ENCODE peak calls at places on chromosome 6, in six cellular contexts. P, F, A, I, Q and D are unnamed samples.

GRCh38 chr6:35496036-35496850 is 636 bp downstream of the TEAD3 start:
- DNase-seq in P (no peak), F (peak), A (peak), I (no peak), Q (peak), D (peak)

GRCh38 chr6:82144852-82145332 is 102.7 kb downstream of the IBTK start:
- DNase-seq in P (no peak), F (peak), A (no peak), I (no peak), Q (peak), D (peak)

GRCh38 chr6:80454661-80455365 is 348.3 kb downstream of the BCKDHB start:
- DNase-seq in P (no peak), F (no peak), A (no peak), I (no peak), Q (no peak), D (no peak)

GRCh38 chr6:505374-505773 is 113.8 kb downstream of the IRF4 start:
- DNase-seq in P (no peak), F (no peak), A (no peak), I (no peak), Q (no peak), D (no peak)

GRCh38 chr6:1424306-1424927 is 35.0 kb downstream of the FOXF2 start:
- DNase-seq in P (no peak), F (peak), A (peak), I (peak), Q (no peak), D (peak)

GRCh38 chr6:78561015-78561414 is 306.3 kb upstream of the IRAK1BP1 start:
- DNase-seq in P (no peak), F (no peak), A (no peak), I (no peak), Q (no peak), D (no peak)

GRCh38 chr6:53928641-53929339 is 134.0 kb downstream of the LRRC1 start:
- DNase-seq in P (no peak), F (peak), A (no peak), I (no peak), Q (no peak), D (peak)

GRCh38 chr6:134446228-134446848 is 128.4 kb upstream of the SGK1 start:
- DNase-seq in P (no peak), F (no peak), A (no peak), I (no peak), Q (no peak), D (peak)

GRCh38 chr6:138569554-138569953 is 70.3 kb upstream of the NHSL1 start:
- DNase-seq in P (no peak), F (no peak), A (no peak), I (no peak), Q (no peak), D (no peak)

GRCh38 chr6:78302411-78302810 is 564.9 kb upstream of the IRAK1BP1 start:
- DNase-seq in P (no peak), F (no peak), A (no peak), I (no peak), Q (no peak), D (no peak)

GRCh38 chr6:28693751-28694443 is 168.2 kb downstream of the GPX5 start:
- DNase-seq in P (no peak), F (no peak), A (no peak), I (no peak), Q (no peak), D (no peak)

GRCh38 chr6:131890091-131890490 is 61.1 kb downstream of the CCN2 start:
- DNase-seq in P (no peak), F (no peak), A (no peak), I (no peak), Q (no peak), D (no peak)

GRCh38 chr6:6244624-6245023 is 75.8 kb downstream of the F13A1 start:
- DNase-seq in P (no peak), F (no peak), A (no peak), I (no peak), Q (no peak), D (no peak)

GRCh38 chr6:155492061-155492735 is 36.6 kb upstream of the NOX3 start:
- DNase-seq in P (no peak), F (no peak), A (no peak), I (no peak), Q (no peak), D (no peak)

GRCh38 chr6:91166271-91166670 is 579.4 kb upstream of the MAP3K7 start:
- DNase-seq in P (no peak), F (no peak), A (no peak), I (no peak), Q (no peak), D (no peak)

GRCh38 chr6:163826668-163827067 is 412.1 kb downstream of the QKI start:
- DNase-seq in P (no peak), F (no peak), A (no peak), I (no peak), Q (no peak), D (no peak)

GRCh38 chr6:13700232-13700631 is 11.4 kb downstream of the RANBP9 start:
- DNase-seq in P (no peak), F (no peak), A (no peak), I (no peak), Q (no peak), D (no peak)

GRCh38 chr6:45422541-45423110 is 44.9 kb upstream of the SUPT3H start:
- DNase-seq in P (peak), F (peak), A (peak), I (peak), Q (peak), D (peak)

GRCh38 chr6:21078497-21078896 is 515.1 kb upstream of the SOX4 start:
- DNase-seq in P (no peak), F (no peak), A (no peak), I (no peak), Q (no peak), D (no peak)

GRCh38 chr6:15555101-15556038 is 107.5 kb downstream of the DTNBP1 start:
- DNase-seq in P (no peak), F (no peak), A (no peak), I (no peak), Q (no peak), D (no peak)

GRCh38 chr6:5471637-5472430 is 210.5 kb downstream of the FARS2 start:
- DNase-seq in P (no peak), F (no peak), A (no peak), I (no peak), Q (no peak), D (no peak)

GRCh38 chr6:157269261-157269794 is 54.0 kb downstream of the TMEM242 start:
- DNase-seq in P (no peak), F (no peak), A (no peak), I (no peak), Q (peak), D (no peak)

GRCh38 chr6:152309648-152310047 is 327.5 kb downstream of the SYNE1 start:
- DNase-seq in P (peak), F (peak), A (peak), I (peak), Q (no peak), D (no peak)

GRCh38 chr6:31734703-31735500 is 1.4 kb downstream of the CLIC1 start:
- DNase-seq in P (peak), F (peak), A (peak), I (peak), Q (no peak), D (peak)